ENCODE peak calls at places on chromosomes 16 and 17, in five cellular contexts. T is HL-60; Z is WERI-Rb-1; I is CD8-positive, alpha-beta T cell; M is PC-9. R is an unnamed sample. For H3K27me3, the result is how much of the 10 kb centered on the place peaks cover.

GRCh38 chr16:10297341-10298006 is 88.4 kb upstream of the ATF7IP2 start:
- DNase-seq in T (no peak), Z (no peak), I (no peak), M (no peak), R (no peak)

GRCh38 chr17:33080091-33080490 is 88.4 kb downstream of the SPACA3 start:
- DNase-seq in T (no peak), Z (no peak), I (no peak), M (no peak), R (no peak)

GRCh38 chr17:2170023-2170422 is 115.1 kb downstream of the HIC1 start:
- DNase-seq in T (no peak), Z (peak), I (no peak), M (no peak), R (no peak)

GRCh38 chr17:39809221-39809620 is 54.9 kb downstream of the IKZF3 start:
- DNase-seq in T (no peak), Z (no peak), I (no peak), M (no peak), R (no peak)

GRCh38 chr16:49181812-49182211 is 99.8 kb downstream of the CBLN1 start:
- DNase-seq in T (no peak), Z (no peak), I (no peak), M (no peak), R (no peak)

GRCh38 chr17:6420173-6420641 is 14.7 kb downstream of the AIPL1 start:
- DNase-seq in T (peak), Z (peak), I (no peak), M (no peak), R (no peak)

GRCh38 chr16:11356573-11357331 is 11.5 kb downstream of the RMI2 start:
- DNase-seq in T (peak), Z (peak), I (no peak), M (no peak), R (peak)

GRCh38 chr16:74567901-74568300 is 39.0 kb downstream of the GLG1 start:
- DNase-seq in T (no peak), Z (no peak), I (no peak), M (no peak), R (no peak)

GRCh38 chr17:31074772-31075538 is 19.8 kb upstream of the NF1 start:
- DNase-seq in T (no peak), Z (no peak), I (no peak), M (peak), R (no peak)

GRCh38 chr17:6061290-6061689 is 8.9 kb upstream of the WSCD1 start:
- DNase-seq in T (no peak), Z (no peak), I (no peak), M (no peak), R (no peak)

GRCh38 chr17:7579001-7579838 is at the start of gene CD68:
- DNase-seq in T (peak), Z (no peak), I (no peak), M (peak), R (peak)

GRCh38 chr16:29820271-29820701 is at the start of gene MVP:
- DNase-seq in T (peak), Z (peak), I (no peak), M (no peak), R (peak)

GRCh38 chr17:1627219-1627986 is 1.2 kb downstream of the SLC43A2 start:
- DNase-seq in T (peak), Z (no peak), I (no peak), M (no peak), R (peak)

GRCh38 chr16:57528499-57529323 is 7.7 kb downstream of the CCDC102A start:
- DNase-seq in T (no peak), Z (peak), I (no peak), M (no peak), R (peak)

GRCh38 chr17:77604301-77605031 is 354.0 kb upstream of the TNRC6C start:
- DNase-seq in T (no peak), Z (peak), I (no peak), M (no peak), R (no peak)

GRCh38 chr16:86355538-86355937 is 154.8 kb upstream of the FOXF1 start:
- DNase-seq in T (no peak), Z (no peak), I (no peak), M (no peak), R (no peak)

GRCh38 chr16:48378276-48378675 is 6.9 kb downstream of the SIAH1 start:
- DNase-seq in T (no peak), Z (no peak), I (no peak), M (no peak), R (no peak)

GRCh38 chr17:41707803-41708669 is 4.1 kb upstream of the GAST start:
- DNase-seq in T (no peak), Z (no peak), I (no peak), M (no peak), R (no peak)

GRCh38 chr17:41710472-41711090 is 1.6 kb upstream of the GAST start:
- DNase-seq in T (no peak), Z (no peak), I (no peak), M (no peak), R (peak)

GRCh38 chr17:41702712-41703111 is 9.4 kb upstream of the GAST start:
- DNase-seq in T (no peak), Z (no peak), I (no peak), M (no peak), R (no peak)

DNA sequence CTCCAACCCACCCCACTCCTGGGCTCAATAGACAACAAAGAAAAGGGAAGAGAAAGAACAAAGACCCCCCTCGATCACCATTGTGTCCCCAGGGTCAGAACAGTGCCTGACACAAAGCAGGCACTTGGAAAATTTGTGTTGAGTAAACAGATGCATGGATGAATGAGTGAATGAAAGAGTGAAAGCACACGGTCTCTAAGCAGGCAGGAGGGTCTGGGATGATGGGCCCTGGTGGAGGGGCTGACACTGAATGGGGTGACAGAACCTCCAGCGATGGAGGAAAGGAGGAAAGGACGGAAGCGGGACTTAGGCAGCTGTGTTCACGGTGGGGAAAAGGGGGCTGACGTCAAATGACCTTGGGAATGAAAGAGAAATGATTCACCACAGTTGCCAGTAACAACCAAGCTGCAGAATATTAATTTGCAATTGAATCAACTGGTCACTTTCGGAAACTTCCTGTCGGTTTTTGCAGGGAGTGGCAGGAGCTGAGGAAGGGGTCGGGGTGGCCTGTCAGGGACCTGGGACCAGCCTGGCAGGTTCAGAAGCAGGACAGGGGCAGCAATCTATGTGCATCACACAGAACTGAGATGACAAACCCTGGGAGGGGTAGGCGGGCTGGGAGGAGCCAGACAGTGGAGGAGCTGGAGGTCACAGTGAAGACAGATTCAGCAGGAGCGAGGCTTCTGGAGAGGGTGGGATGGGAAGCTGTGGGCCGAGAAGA is 6.7 kb upstream of the GAST start:
- DNase-seq in T (no peak), Z (peak), I (no peak), M (no peak), R (peak)
- H3K27me3 ChIP-seq in T (under half), Z (under half), I (under half), M (under half), R (under half)

GRCh38 chr17:28056276-28056620 is 13.8 kb downstream of the NLK start:
- DNase-seq in T (no peak), Z (no peak), I (no peak), M (no peak), R (no peak)
- TF ChIP-seq CTCF in T (no peak), Z (no peak), I (no peak), M (no peak), R (no peak)

GRCh38 chr16:89536371-89536770 is 24.1 kb upstream of the RPL13 start:
- DNase-seq in T (no peak), Z (no peak), I (no peak), M (no peak), R (no peak)
- H3K27me3 ChIP-seq in T (under half), Z (under half), I (under half), M (under half), R (under half)

GRCh38 chr16:52494621-52495020 is 52.3 kb downstream of the TOX3 start:
- DNase-seq in T (no peak), Z (no peak), I (no peak), M (no peak), R (no peak)
- TF ChIP-seq CTCF in T (no peak), Z (no peak), I (no peak), M (no peak), R (no peak)

GRCh38 chr16:17106243-17106791 is 364.4 kb downstream of the XYLT1 start:
- DNase-seq in T (no peak), Z (no peak), I (no peak), M (no peak), R (no peak)
- H3K27me3 ChIP-seq in T (under half), Z (under half), I (under half), M (under half), R (under half)

DNA sequence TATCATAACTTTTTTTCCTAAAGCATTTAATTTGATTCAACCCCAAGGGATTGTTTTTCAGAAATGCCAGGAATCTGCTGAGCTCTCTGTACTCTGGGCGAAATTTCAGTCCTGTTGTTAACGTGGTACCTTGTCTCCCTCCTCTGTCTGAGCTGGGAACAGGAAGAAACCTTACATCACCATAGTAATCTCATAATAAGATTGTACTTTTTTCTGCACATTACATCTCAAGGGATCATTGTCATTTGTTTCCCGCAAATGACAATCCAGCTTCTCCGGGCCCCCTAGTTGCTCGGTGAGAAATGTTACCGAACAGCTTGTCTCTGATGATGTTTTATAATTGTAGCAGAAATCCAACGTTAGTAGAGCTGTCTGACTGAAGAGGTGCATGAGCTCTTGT is 152.7 kb upstream of the ERCC4 start:
- DNase-seq in T (no peak), Z (peak), I (no peak), M (no peak), R (no peak)
- TF ChIP-seq CTCF in T (no peak), Z (peak), I (no peak), M (peak), R (no peak)

GRCh38 chr16:6016530-6017184 is 919.1 kb upstream of the EEF2KMT start:
- DNase-seq in T (peak), Z (peak), I (no peak), M (no peak), R (no peak)

GRCh38 chr16:6021544-6021943 is 923.9 kb upstream of the EEF2KMT start:
- DNase-seq in T (no peak), Z (no peak), I (no peak), M (no peak), R (no peak)

GRCh38 chr16:6018848-6019489 is 921.4 kb upstream of the EEF2KMT start:
- DNase-seq in T (no peak), Z (peak), I (no peak), M (no peak), R (no peak)

GRCh38 chr16:6020162-6020980 is 922.8 kb upstream of the EEF2KMT start:
- DNase-seq in T (no peak), Z (no peak), I (no peak), M (no peak), R (no peak)

GRCh38 chr16:6019490-6019991 is 921.9 kb upstream of the EEF2KMT start:
- DNase-seq in T (no peak), Z (peak), I (no peak), M (no peak), R (no peak)
- H3K27me3 ChIP-seq in T (under half), Z (under half), I (under half), M (under half), R (under half)